ENCODE peak calls at places on chromosomes 5 and 9, in ten cellular contexts. E is suprapubic skin; R is heart left ventricle; S is tibial nerve; J is body of pancreas; I is stomach; Q is CD8-positive, alpha-beta memory T cell; V is SJSA1; T is right lobe of liver; H is breast epithelium. D is an unnamed sample. For H3K4me1, the result is how much of the 10 kb centered on the place peaks cover.

GRCh38 chr5:72656756-72657513 is 149.7 kb upstream of the ZNF366 start:
- DNase-seq in E (no peak), R (no peak), S (no peak), J (no peak), I (no peak), Q (no peak), V (no peak), T (no peak), H (no peak), D (no peak)

GRCh38 chr9:107309271-107309670 is 26.2 kb downstream of the RAD23B start:
- DNase-seq in E (no peak), R (no peak), S (no peak), J (no peak), I (no peak), Q (peak), V (no peak), T (no peak), H (no peak), D (no peak)

GRCh38 chr5:141475625-141476131 is at the start of gene PCDHGC3:
- DNase-seq in E (peak), R (peak), S (peak), J (peak), I (peak), Q (no peak), V (peak), T (peak), H (peak), D (peak)

GRCh38 chr5:95996904-95997751 is 35.5 kb upstream of the ELL2 start:
- DNase-seq in E (no peak), R (no peak), S (no peak), J (no peak), I (no peak), Q (no peak), V (no peak), T (no peak), H (no peak), D (no peak)

GRCh38 chr9:109403116-109403515 is 82.3 kb upstream of the EPB41L4B start:
- DNase-seq in E (no peak), R (no peak), S (no peak), J (no peak), I (no peak), Q (no peak), V (peak), T (no peak), H (no peak), D (no peak)

GRCh38 chr9:124285903-124286291 is 28.1 kb downstream of the NEK6 start:
- DNase-seq in E (no peak), R (peak), S (peak), J (peak), I (peak), Q (no peak), V (no peak), T (peak), H (peak), D (no peak)

GRCh38 chr5:11182441-11183080 is 421.5 kb upstream of the DAP start:
- DNase-seq in E (no peak), R (no peak), S (peak), J (peak), I (no peak), Q (no peak), V (peak), T (no peak), H (no peak), D (no peak)

GRCh38 chr5:38807570-38808461 is 38.0 kb upstream of the OSMR start:
- DNase-seq in E (no peak), R (peak), S (no peak), J (no peak), I (no peak), Q (no peak), V (peak), T (no peak), H (no peak), D (no peak)

GRCh38 chr5:6711409-6712135 is 1.7 kb upstream of the TENT4A start:
- DNase-seq in E (no peak), R (no peak), S (no peak), J (no peak), I (no peak), Q (no peak), V (no peak), T (no peak), H (peak), D (no peak)

GRCh38 chr5:93378073-93378472 is 202.9 kb downstream of the NR2F1-AS1 start:
- DNase-seq in E (no peak), R (no peak), S (no peak), J (no peak), I (no peak), Q (no peak), V (no peak), T (no peak), H (no peak), D (no peak)

GRCh38 chr9:34929506-34930102 is 28.5 kb upstream of the PHF24 start:
- DNase-seq in E (no peak), R (no peak), S (no peak), J (peak), I (peak), Q (no peak), V (no peak), T (no peak), H (no peak), D (no peak)

GRCh38 chr5:141914154-141914743 is 9.4 kb upstream of the DELE1 start:
- DNase-seq in E (no peak), R (peak), S (no peak), J (peak), I (peak), Q (peak), V (peak), T (peak), H (no peak), D (peak)

GRCh38 chr5:146909496-146910068 is 31.0 kb upstream of the PPP2R2B start:
- DNase-seq in E (no peak), R (no peak), S (no peak), J (no peak), I (no peak), Q (no peak), V (no peak), T (no peak), H (no peak), D (no peak)

GRCh38 chr5:114408847-114409246 is 47.0 kb downstream of the KCNN2 start:
- DNase-seq in E (no peak), R (no peak), S (no peak), J (no peak), I (no peak), Q (no peak), V (no peak), T (no peak), H (no peak), D (no peak)

GRCh38 chr5:34606101-34606500 is 50.0 kb upstream of the RAI14 start:
- DNase-seq in E (no peak), R (no peak), S (no peak), J (no peak), I (no peak), Q (no peak), V (no peak), T (no peak), H (no peak), D (no peak)

GRCh38 chr5:125868035-125868434 is 555.2 kb upstream of the GRAMD2B start:
- DNase-seq in E (no peak), R (no peak), S (no peak), J (no peak), I (no peak), Q (no peak), V (no peak), T (no peak), H (no peak), D (no peak)

GRCh38 chr5:139717221-139717620 is 69.1 kb downstream of the CXXC5 start:
- DNase-seq in E (no peak), R (no peak), S (no peak), J (no peak), I (no peak), Q (no peak), V (no peak), T (no peak), H (no peak), D (no peak)

GRCh38 chr5:125311743-125312142 is 565.3 kb upstream of the ZNF608 start:
- DNase-seq in E (no peak), R (no peak), S (no peak), J (no peak), I (no peak), Q (no peak), V (peak), T (no peak), H (no peak), D (no peak)

GRCh38 chr9:136925414-136926153 is 19.0 kb downstream of the FBXW5 start:
- DNase-seq in E (no peak), R (peak), S (no peak), J (no peak), I (no peak), Q (no peak), V (no peak), T (no peak), H (no peak), D (no peak)

GRCh38 chr5:165457854-165458481 is 1952.5 kb downstream of the MAT2B start:
- DNase-seq in E (no peak), R (no peak), S (no peak), J (peak), I (no peak), Q (no peak), V (no peak), T (no peak), H (no peak), D (no peak)

GRCh38 chr9:105656131-105656921 is 5.9 kb upstream of the TAL2 start:
- DNase-seq in E (no peak), R (peak), S (no peak), J (peak), I (peak), Q (peak), V (peak), T (peak), H (no peak), D (peak)

GRCh38 chr9:95078516-95078915 is 239.0 kb downstream of the FANCC start:
- DNase-seq in E (no peak), R (no peak), S (no peak), J (no peak), I (no peak), Q (no peak), V (no peak), T (no peak), H (no peak), D (no peak)
- H3K4me1 ChIP-seq in E (under half), R (under half), S (under half), J (half or more), I (half or more), Q (under half), V (under half), T (under half), H (under half), D (under half)

GRCh38 chr5:143229896-143230675 is 173.4 kb downstream of the NR3C1 start:
- DNase-seq in E (no peak), R (no peak), S (no peak), J (peak), I (no peak), Q (peak), V (no peak), T (peak), H (no peak), D (no peak)
- H3K4me1 ChIP-seq in E (under half), R (under half), S (under half), J (under half), I (under half), Q (under half), V (under half), T (under half), H (under half), D (under half)

DNA sequence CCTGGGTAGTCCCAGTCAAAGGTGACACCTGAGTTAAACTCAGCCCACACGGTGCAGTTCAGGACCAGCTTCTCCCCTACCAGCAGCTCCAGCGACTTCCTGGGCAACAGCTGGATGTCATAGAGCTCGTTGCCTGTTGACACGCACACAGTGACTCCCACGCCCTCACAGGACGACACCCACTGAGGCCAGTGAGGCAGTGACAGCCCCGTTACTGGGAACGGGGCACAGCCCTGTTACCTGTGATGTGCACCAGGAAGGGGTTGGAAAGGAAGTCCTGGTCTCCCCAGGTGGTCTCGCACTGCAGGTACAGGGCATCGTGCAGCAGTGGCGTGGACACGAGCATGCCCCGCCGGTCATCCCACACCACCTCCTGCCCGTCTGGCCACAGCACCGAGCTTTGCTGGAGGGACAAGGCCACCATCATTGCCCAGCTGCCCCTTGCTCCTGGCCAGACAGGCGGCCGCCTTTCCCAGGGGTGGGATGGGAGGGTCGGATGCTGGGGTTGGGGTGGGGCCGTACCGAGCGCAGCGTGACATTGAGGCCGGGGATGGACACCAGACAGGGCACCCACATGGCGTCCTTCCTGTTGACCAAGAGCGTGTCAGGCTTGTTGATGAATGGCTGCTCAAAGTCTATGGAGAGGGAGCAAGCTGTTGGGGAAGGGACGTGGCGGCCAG is 19.6 kb downstream of the FLT4 start:
- DNase-seq in E (no peak), R (no peak), S (no peak), J (no peak), I (no peak), Q (no peak), V (no peak), T (no peak), H (no peak), D (no peak)
- H3K4me1 ChIP-seq in E (under half), R (under half), S (under half), J (under half), I (under half), Q (under half), V (under half), T (under half), H (under half), D (under half)

GRCh38 chr9:114330636-114331035 is 967 bp downstream of the ORM2 start:
- DNase-seq in E (no peak), R (no peak), S (no peak), J (no peak), I (peak), Q (no peak), V (no peak), T (no peak), H (no peak), D (no peak)
- H3K4me1 ChIP-seq in E (under half), R (under half), S (under half), J (under half), I (under half), Q (under half), V (under half), T (under half), H (under half), D (under half)

DNA sequence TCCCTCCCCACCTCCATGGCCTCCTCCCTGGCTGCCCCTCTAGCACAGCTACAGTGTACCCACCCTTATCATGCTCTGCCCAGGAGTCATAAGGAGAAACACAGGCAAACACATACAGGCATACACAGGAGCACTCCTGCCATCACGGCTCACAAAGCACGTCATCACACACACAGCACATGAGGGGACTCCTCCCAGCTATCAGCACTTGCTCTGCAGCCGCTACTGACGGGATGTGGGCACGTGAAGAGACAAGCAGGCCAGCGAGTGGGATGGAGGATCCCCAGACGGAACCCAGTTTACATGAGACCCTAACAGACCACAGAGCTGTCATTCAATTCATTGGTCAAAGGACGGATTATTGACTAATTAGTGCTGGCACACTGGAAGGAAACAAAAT is 53.7 kb downstream of the SEMA4D start:
- DNase-seq in E (no peak), R (no peak), S (no peak), J (no peak), I (no peak), Q (peak), V (no peak), T (no peak), H (no peak), D (peak)
- H3K4me1 ChIP-seq in E (under half), R (half or more), S (under half), J (under half), I (half or more), Q (half or more), V (under half), T (under half), H (under half), D (under half)

GRCh38 chr9:16730162-16730561 is 140.3 kb downstream of the BNC2 start:
- DNase-seq in E (no peak), R (no peak), S (no peak), J (no peak), I (no peak), Q (no peak), V (no peak), T (no peak), H (no peak), D (no peak)
- H3K4me1 ChIP-seq in E (under half), R (under half), S (under half), J (under half), I (under half), Q (under half), V (under half), T (under half), H (under half), D (under half)

GRCh38 chr9:83977196-83977595 is 2.8 kb downstream of the HNRNPK start:
- DNase-seq in E (no peak), R (no peak), S (no peak), J (no peak), I (no peak), Q (no peak), V (no peak), T (no peak), H (no peak), D (no peak)

GRCh38 chr9:83978992-83979811 is 813 bp downstream of the HNRNPK start:
- DNase-seq in E (peak), R (peak), S (peak), J (peak), I (peak), Q (peak), V (peak), T (peak), H (peak), D (peak)

GRCh38 chr9:83981126-83981871 is 694 bp downstream of the RMI1 start:
- DNase-seq in E (no peak), R (peak), S (peak), J (peak), I (peak), Q (no peak), V (peak), T (no peak), H (no peak), D (no peak)

GRCh38 chr9:83979812-83980394 is at the start of gene HNRNPK:
- DNase-seq in E (peak), R (peak), S (peak), J (peak), I (peak), Q (peak), V (peak), T (peak), H (peak), D (peak)

GRCh38 chr9:83980395-83981125 is at the start of gene RMI1:
- DNase-seq in E (peak), R (peak), S (peak), J (peak), I (peak), Q (peak), V (peak), T (peak), H (peak), D (peak)
- H3K4me1 ChIP-seq in E (under half), R (under half), S (under half), J (under half), I (half or more), Q (under half), V (under half), T (under half), H (under half), D (under half)

DNA sequence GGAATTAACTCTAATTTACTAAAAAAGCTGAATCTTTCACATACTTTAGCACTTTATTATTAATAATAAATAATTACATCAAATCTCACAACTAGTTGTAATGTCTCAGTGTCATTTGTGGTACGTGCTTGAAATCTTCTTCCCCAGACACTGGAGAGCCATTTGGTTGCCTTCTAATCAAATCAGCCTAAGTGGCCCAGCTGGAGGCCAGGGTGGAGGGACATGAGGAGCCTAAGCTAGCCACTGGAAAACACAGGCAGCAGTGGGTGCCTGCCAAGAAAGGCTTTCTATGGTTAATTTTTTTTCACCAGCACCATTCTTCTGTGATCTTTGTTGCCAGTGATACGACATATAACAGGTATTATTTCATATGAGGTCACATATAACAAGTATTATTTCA is 117.0 kb downstream of the ERCC6L2 start:
- DNase-seq in E (no peak), R (no peak), S (no peak), J (no peak), I (no peak), Q (no peak), V (no peak), T (no peak), H (no peak), D (no peak)
- H3K4me1 ChIP-seq in E (under half), R (under half), S (under half), J (under half), I (under half), Q (under half), V (under half), T (under half), H (under half), D (under half)

D was measured in left lung.